ENCODE peak calls at places on chromosomes 4 and X, in four cellular contexts. P is left ventricle myocardium superior, A is ELR, X is HT-29. V is an unnamed sample.

GRCh38 chrX:155886409-155886808 is 5.3 kb downstream of the VAMP7 start:
- DNase-seq in P (no peak), A (no peak), X (no peak), V (no peak)

GRCh38 chr4:25703731-25704388 is 48.2 kb downstream of the SLC34A2 start:
- DNase-seq in P (no peak), A (peak), X (no peak), V (peak)

GRCh38 chr4:57655342-57655741 is 545.2 kb upstream of the IGFBP7 start:
- DNase-seq in P (no peak), A (no peak), X (no peak), V (no peak)

GRCh38 chr4:159159611-159160010 is 56.7 kb downstream of the RAPGEF2 start:
- DNase-seq in P (no peak), A (no peak), X (no peak), V (no peak)

GRCh38 chr4:118888666-118889312 is at the start of gene SYNPO2:
- DNase-seq in P (peak), A (peak), X (peak), V (peak)

GRCh38 chrX:154125356-154126040 is 18.5 kb upstream of the OPN1LW start:
- DNase-seq in P (peak), A (no peak), X (no peak), V (no peak)

GRCh38 chr4:8247047-8247930 is 22.3 kb upstream of the HTRA3 start:
- DNase-seq in P (peak), A (no peak), X (no peak), V (no peak)

GRCh38 chr4:102356562-102357202 is 11.4 kb upstream of the SLC39A8 start:
- DNase-seq in P (no peak), A (no peak), X (peak), V (peak)

GRCh38 chrX:18290200-18290599 is 64.3 kb downstream of the SCML2 start:
- DNase-seq in P (no peak), A (no peak), X (no peak), V (no peak)

GRCh38 chr4:8859550-8860095 is 12.0 kb downstream of the HMX1 start:
- DNase-seq in P (peak), A (no peak), X (no peak), V (no peak)

GRCh38 chr4:38695844-38696243 is 31.8 kb downstream of the KLF3 start:
- DNase-seq in P (no peak), A (no peak), X (no peak), V (no peak)

GRCh38 chr4:39514888-39515401 is 12.3 kb downstream of the UGDH start:
- DNase-seq in P (no peak), A (peak), X (peak), V (peak)

GRCh38 chr4:78656968-78657445 is 105.4 kb downstream of the ANXA3 start:
- DNase-seq in P (no peak), A (no peak), X (no peak), V (no peak)

GRCh38 chrX:40100141-40100536 is 2.4 kb upstream of the BCOR start:
- DNase-seq in P (peak), A (no peak), X (peak), V (no peak)

GRCh38 chrX:129631850-129632249 is 22.9 kb downstream of the APLN start:
- DNase-seq in P (no peak), A (peak), X (no peak), V (no peak)

GRCh38 chr4:87410669-87411068 is 11.7 kb upstream of the NUDT9 start:
- DNase-seq in P (no peak), A (no peak), X (no peak), V (no peak)

GRCh38 chr4:108043536-108043935 is 53.8 kb downstream of the HADH start:
- DNase-seq in P (no peak), A (no peak), X (no peak), V (no peak)

GRCh38 chrX:12919051-12919450 is 12.6 kb downstream of the TLR8 start:
- DNase-seq in P (no peak), A (no peak), X (no peak), V (no peak)

GRCh38 chr4:28926156-28926555 is 1794.0 kb upstream of the PCDH7 start:
- DNase-seq in P (no peak), A (no peak), X (no peak), V (no peak)

GRCh38 chrX:74133156-74133796 is 170.7 kb upstream of the ZCCHC13 start:
- DNase-seq in P (no peak), A (peak), X (peak), V (peak)

GRCh38 chrX:43526206-43526605 is 129.9 kb upstream of the MAOA start:
- DNase-seq in P (no peak), A (no peak), X (no peak), V (no peak)

GRCh38 chr4:11824557-11824956 is 395.9 kb upstream of the HS3ST1 start:
- DNase-seq in P (no peak), A (no peak), X (no peak), V (no peak)

GRCh38 chrX:7054219-7055206 is 93.0 kb upstream of the STS start:
- DNase-seq in P (no peak), A (no peak), X (no peak), V (no peak)

GRCh38 chrX:63506320-63506719 is 155.2 kb upstream of the SPIN4 start:
- DNase-seq in P (no peak), A (peak), X (peak), V (peak)

GRCh38 chrX:115709039-115709438 is 148.1 kb downstream of the PLS3 start:
- DNase-seq in P (no peak), A (peak), X (no peak), V (no peak)

GRCh38 chr4:86961605-86962295 is 26.9 kb downstream of the AFF1 start:
- DNase-seq in P (no peak), A (no peak), X (peak), V (no peak)

GRCh38 chrX:109826954-109827708 is 94.1 kb upstream of the ACSL4 start:
- DNase-seq in P (no peak), A (peak), X (peak), V (no peak)

GRCh38 chr4:2251073-2251794 is 9.3 kb upstream of the HAUS3 start:
- DNase-seq in P (no peak), A (no peak), X (no peak), V (no peak)

GRCh38 chrX:71147496-71148277 is 3.0 kb downstream of the NLGN3 start:
- DNase-seq in P (no peak), A (peak), X (no peak), V (no peak)

GRCh38 chrX:74015379-74016019 is 288.5 kb upstream of the ZCCHC13 start:
- DNase-seq in P (peak), A (peak), X (peak), V (peak)

GRCh38 chrX:48558270-48558669 is 16.0 kb upstream of the RBM3 start:
- DNase-seq in P (no peak), A (peak), X (no peak), V (no peak)

GRCh38 chrX:97389761-97390192 is 506.1 kb downstream of the RPA4 start:
- DNase-seq in P (no peak), A (peak), X (no peak), V (no peak)

GRCh38 chrX:153406903-153407302 is 4.4 kb upstream of the ZFP92 start:
- DNase-seq in P (no peak), A (no peak), X (no peak), V (no peak)

GRCh38 chrX:68432648-68433047 is 647 bp downstream of the OPHN1 start:
- DNase-seq in P (no peak), A (peak), X (peak), V (peak)

GRCh38 chr4:128468485-128468989 is 180.9 kb upstream of the PGRMC2 start:
- DNase-seq in P (no peak), A (peak), X (no peak), V (peak)

GRCh38 chr4:119589165-119589564 is 39.4 kb downstream of the PDE5A start:
- DNase-seq in P (no peak), A (peak), X (no peak), V (no peak)

GRCh38 chrX:18149454-18149853 is 71.2 kb downstream of the BEND2 start:
- DNase-seq in P (no peak), A (no peak), X (no peak), V (no peak)

GRCh38 chr4:1798530-1799363 is 5.7 kb downstream of the FGFR3 start:
- DNase-seq in P (no peak), A (no peak), X (no peak), V (no peak)

GRCh38 chr4:152968806-152969394 is 32.8 kb downstream of the FHDC1 start:
- DNase-seq in P (no peak), A (peak), X (no peak), V (no peak)